ENCODE peak calls at places on chromosomes 12 and 14, in nine cellular contexts. F, U, A, P, D, V, N, T and W are unnamed samples.

GRCh38 chr14:68668531-68668930 is 124.3 kb downstream of the ZFP36L1 start:
- DNase-seq in U (no peak), V (no peak), N (no peak), P (no peak), D (no peak), F (no peak), A (no peak), T (peak; percentile 5), W (no peak)

GRCh38 chr14:96408608-96409007 is 16.7 kb downstream of the AK7 start:
- DNase-seq in A (no peak), P (no peak), N (no peak), V (no peak), U (no peak), D (no peak), F (no peak), T (no peak), W (no peak)

GRCh38 chr12:15883536-15883935 is 1.3 kb downstream of the STRAP start:
- DNase-seq in T (no peak), N (no peak), F (no peak), P (no peak), U (peak; percentile 20), D (no peak), A (peak; percentile 25), V (no peak), W (no peak)

GRCh38 chr14:55965851-55966250 is 152.4 kb upstream of the PELI2 start:
- DNase-seq in N (no peak), A (peak; percentile 50), V (no peak), D (no peak), U (no peak), T (no peak), F (no peak), P (no peak), W (no peak)

GRCh38 chr12:46647034-46647433 is 178.8 kb downstream of the SLC38A4 start:
- DNase-seq in T (no peak), V (no peak), A (no peak), D (no peak), U (no peak), P (no peak), N (no peak), F (no peak), W (no peak)

GRCh38 chr12:25924535-25925001 is 33.9 kb upstream of the RASSF8 start:
- DNase-seq in D (no peak), F (no peak), U (no peak), N (no peak), A (no peak), T (no peak), V (no peak), P (no peak), W (no peak)

GRCh38 chr12:89970646-89971192 is 262.1 kb upstream of the ATP2B1 start:
- DNase-seq in A (no peak), U (no peak), V (no peak), N (no peak), T (no peak), P (no peak), F (no peak), D (no peak), W (no peak)

GRCh38 chr14:54955143-54955542 is 52.5 kb upstream of the GCH1 start:
- DNase-seq in N (no peak), D (no peak), F (no peak), V (no peak), T (no peak), U (no peak), A (no peak), P (no peak), W (no peak)

GRCh38 chr12:51910168-51910567 is 2.9 kb downstream of the ACVRL1 start:
- DNase-seq in U (no peak), A (peak; percentile 32), P (no peak), N (peak; percentile 45), V (no peak), D (no peak), F (no peak), T (no peak), W (no peak)

GRCh38 chr12:123261196-123261595 is 10.5 kb downstream of the CDK2AP1 start:
- DNase-seq in V (no peak), A (no peak), F (no peak), T (no peak), U (no peak), N (no peak), P (no peak), D (no peak), W (no peak)

GRCh38 chr14:89936654-89937185 is 17.8 kb downstream of the EFCAB11 start:
- DNase-seq in T (no peak), V (no peak), U (no peak), F (no peak), D (no peak), P (no peak), N (no peak), A (no peak), W (no peak)

GRCh38 chr12:30044206-30044605 is 260.5 kb upstream of the TMTC1 start:
- DNase-seq in U (no peak), A (no peak), P (no peak), N (no peak), V (no peak), T (no peak), F (no peak), D (no peak), W (no peak)

GRCh38 chr12:130086248-130086647 is 76.0 kb upstream of the FZD10 start:
- DNase-seq in U (no peak), F (no peak), N (no peak), P (no peak), A (no peak), V (no peak), T (no peak), D (no peak), W (no peak)

GRCh38 chr12:2287589-2287988 is 234.8 kb downstream of the CACNA1C start:
- DNase-seq in N (no peak), A (no peak), U (no peak), P (no peak), T (no peak), F (no peak), D (no peak), V (no peak), W (no peak)

DNA sequence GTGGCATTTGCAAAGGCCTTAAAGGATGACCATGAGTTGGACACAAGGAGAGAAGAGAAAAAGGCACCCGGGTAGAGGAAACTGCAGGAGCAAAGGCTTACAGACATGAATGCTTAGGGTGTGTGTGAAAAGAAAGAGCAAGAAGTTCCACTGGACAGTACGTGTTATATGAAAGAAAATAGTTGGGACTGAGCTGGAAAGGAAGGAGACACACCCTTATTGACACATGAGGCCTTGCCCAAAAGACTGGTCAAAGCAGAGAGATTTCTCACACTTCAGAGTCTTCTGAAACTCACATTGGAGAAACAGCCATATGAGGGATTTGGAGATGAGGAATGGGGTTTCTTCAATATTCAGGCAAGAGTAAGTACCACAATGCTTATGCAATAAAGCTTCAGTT is 56.0 kb downstream of the TTC9 start:
- DNase-seq in U (no peak), T (no peak), V (no peak), A (no peak), P (no peak), N (no peak), F (no peak), D (no peak), W (no peak)
- H3K4me3 ChIP-seq in U (no peak overlapping the region), T (no peak overlapping the region), V (no peak overlapping the region), A (no peak overlapping the region), P (no peak overlapping the region), N (no peak overlapping the region), F (no peak overlapping the region), D (no peak overlapping the region), W (no peak overlapping the region)

GRCh38 chr12:47777151-47777550 is 4.1 kb downstream of the SLC48A1 start:
- DNase-seq in P (peak; percentile 53), U (no peak), N (no peak), F (no peak), V (no peak), T (no peak), D (no peak), A (no peak), W (no peak)
- H3K4me1 ChIP-seq in P (peaks cover 29% of the 10 kb centered on the region), U (peaks cover 25% of the 10 kb centered on the region), N (peaks cover 88% of the 10 kb centered on the region), F (peaks cover 5% of the 10 kb centered on the region), V (peaks cover 77% of the 10 kb centered on the region), T (peaks cover 44% of the 10 kb centered on the region), D (peaks cover 33% of the 10 kb centered on the region), A (no peaks in the 10 kb centered on the region), W (peaks cover 56% of the 10 kb centered on the region)

DNA sequence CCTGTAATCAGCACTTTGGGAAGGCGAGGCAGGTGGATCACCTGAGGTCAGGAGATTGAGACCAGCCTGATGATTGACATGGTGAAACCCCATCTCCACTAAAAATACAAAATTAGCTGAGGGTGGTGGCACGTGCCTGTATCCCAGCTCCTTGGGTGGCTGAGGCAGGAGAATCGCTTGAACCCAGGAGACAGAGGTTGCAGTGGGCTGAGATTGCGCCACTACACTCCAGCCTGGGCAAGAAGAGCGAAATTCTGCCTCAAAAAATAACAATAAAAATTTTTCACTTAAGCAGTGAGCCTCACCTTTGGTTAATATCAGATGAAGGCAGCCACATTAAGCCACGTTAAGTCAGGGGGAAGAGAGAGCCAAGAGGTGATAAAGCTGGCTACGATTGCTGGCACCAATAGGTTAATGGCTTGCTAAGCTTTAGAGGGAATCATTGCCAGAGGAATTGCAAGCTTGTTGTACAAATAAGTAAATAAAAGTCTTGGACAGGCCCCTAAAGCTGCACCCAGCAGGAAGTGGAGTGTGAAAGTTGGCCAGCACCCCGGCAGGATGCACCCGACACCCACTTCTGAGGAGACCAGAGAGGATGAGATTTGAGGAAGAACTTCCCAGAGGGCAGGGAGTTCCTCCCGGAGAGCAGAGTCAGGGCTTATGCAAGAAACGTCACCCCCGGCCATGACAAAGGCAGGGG is 41.3 kb upstream of the TESC start:
- DNase-seq in V (no peak), D (no peak), T (peak; percentile 46), N (no peak), U (no peak), F (no peak), P (no peak), A (no peak), W (no peak)
- H3K27ac ChIP-seq in V (no peak overlapping the region), D (no peak overlapping the region), T (peak overlapping the region; percentile 59), N (no peak overlapping the region), U (no peak overlapping the region), F (no peak overlapping the region), P (no peak overlapping the region), A (no peak overlapping the region), W (no peak overlapping the region)

GRCh38 chr12:12683725-12684124 is 12.3 kb downstream of the GPR19 start:
- DNase-seq in F (no peak), P (no peak), A (no peak), N (no peak), V (no peak), D (no peak), T (no peak), U (no peak), W (no peak)

GRCh38 chr12:12686472-12686871 is 9.5 kb downstream of the GPR19 start:
- DNase-seq in T (no peak), N (no peak), F (no peak), A (no peak), P (no peak), V (no peak), D (no peak), U (no peak), W (no peak)

GRCh38 chr12:12685305-12685704 is 10.7 kb downstream of the GPR19 start:
- DNase-seq in D (no peak), N (no peak), A (no peak), U (no peak), T (no peak), P (no peak), V (no peak), F (no peak), W (no peak)

GRCh38 chr12:12683298-12683697 is 12.7 kb downstream of the GPR19 start:
- DNase-seq in A (no peak), V (no peak), N (no peak), T (no peak), P (no peak), D (no peak), F (no peak), U (no peak), W (no peak)

GRCh38 chr12:12684375-12685106 is 11.4 kb downstream of the GPR19 start:
- DNase-seq in T (no peak), A (peak; percentile 68), V (no peak), U (peak; percentile 53), P (peak; percentile 71), N (no peak), D (no peak), F (peak; percentile 55), W (no peak)
- H3K4me3 ChIP-seq in T (no peak overlapping the region), A (peak overlapping the region; percentile 25), V (no peak overlapping the region), U (no peak overlapping the region), P (no peak overlapping the region), N (no peak overlapping the region), D (no peak overlapping the region), F (no peak overlapping the region), W (no peak overlapping the region)